ENCODE peak calls at places on chromosomes 1 and 21, in four cellular contexts. U, B, V and R are unnamed samples.

GRCh38 chr1:115067460-115067859 is 21.8 kb downstream of the TSPAN2 start:
- DNase-seq in V (no peak), U (no peak), B (no peak), R (no peak)

GRCh38 chr21:39003982-39004775 is 179.1 kb downstream of the PSMG1 start:
- DNase-seq in B (no peak), U (peak), V (no peak), R (no peak)

GRCh38 chr1:235087906-235088305 is 40.7 kb downstream of the TOMM20 start:
- DNase-seq in U (no peak), V (no peak), B (no peak), R (no peak)

GRCh38 chr1:61967750-61968149 is 225.5 kb downstream of the PATJ start:
- DNase-seq in B (no peak), U (no peak), V (no peak), R (no peak)

GRCh38 chr1:245245021-245245667 is 90.4 kb downstream of the KIF26B start:
- DNase-seq in B (peak), V (peak), U (no peak), R (no peak)

GRCh38 chr1:228530951-228531731 is 44.0 kb downstream of the RNF187 start:
- DNase-seq in U (no peak), B (no peak), V (no peak), R (peak)

GRCh38 chr1:184545601-184546000 is 158.8 kb downstream of the C1orf21 start:
- DNase-seq in V (no peak), B (no peak), U (no peak), R (no peak)

GRCh38 chr21:42003051-42003461 is 7.1 kb downstream of the ZBTB21 start:
- DNase-seq in B (no peak), U (no peak), V (no peak), R (no peak)

GRCh38 chr1:47184771-47185677 is 4.8 kb downstream of the PDZK1IP1 start:
- DNase-seq in B (no peak), V (no peak), U (no peak), R (peak)

GRCh38 chr1:113389953-113390834 is at the start of gene MAGI3:
- DNase-seq in B (peak), V (peak), U (peak), R (peak)
- TF ChIP-seq POLR2A in B (peak), V (peak), U (peak), R (no peak)

GRCh38 chr1:30757976-30758688 is 558 bp upstream of the LAPTM5 start:
- DNase-seq in B (no peak), U (no peak), V (no peak), R (no peak)

GRCh38 chr1:30756545-30757195 is 904 bp downstream of the LAPTM5 start:
- DNase-seq in V (no peak), U (peak), B (peak), R (peak)

GRCh38 chr1:30758785-30759380 is 1.3 kb upstream of the LAPTM5 start:
- DNase-seq in B (no peak), V (no peak), U (no peak), R (no peak)

GRCh38 chr1:30756206-30756544 is 1.4 kb downstream of the LAPTM5 start:
- DNase-seq in B (no peak), V (no peak), U (no peak), R (peak)

GRCh38 chr1:30757196-30757949 is at the start of gene LAPTM5:
- DNase-seq in V (peak), B (peak), U (no peak), R (peak)
- H3K4me3 ChIP-seq in V (no peak), B (peak), U (no peak), R (peak)

GRCh38 chr1:6134206-6134605 is 45.9 kb downstream of the CHD5 start:
- DNase-seq in B (no peak), V (no peak), U (no peak), R (peak)
- TF ChIP-seq POLR2A in B (no peak), V (no peak), U (no peak), R (no peak)

DNA sequence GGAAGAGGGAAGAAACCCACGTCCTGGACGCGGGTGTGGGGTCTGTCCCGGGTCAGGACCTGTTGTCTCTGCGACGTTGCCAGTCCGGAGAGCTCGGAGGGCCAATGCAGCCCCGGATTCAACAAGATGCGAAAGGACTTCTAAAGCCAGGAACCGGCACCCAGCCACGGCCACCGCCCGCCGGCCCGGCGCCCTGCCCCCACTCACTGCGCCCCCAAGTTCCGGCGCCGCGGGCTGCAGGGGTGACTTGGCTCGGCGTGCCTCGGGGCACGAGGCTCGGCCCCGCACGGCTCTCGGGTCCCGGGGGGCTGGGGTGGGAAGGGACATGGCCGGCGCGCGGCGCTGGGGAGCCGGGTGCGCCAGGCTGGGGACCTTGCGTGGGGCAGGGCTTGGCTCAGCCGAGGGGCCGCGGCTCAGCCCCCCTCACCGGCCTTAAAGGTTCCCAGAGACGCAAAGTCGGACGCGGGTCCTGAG is 51.8 kb upstream of the H6PD start:
- DNase-seq in V (peak), B (no peak), U (no peak), R (peak)
- H3K4me3 ChIP-seq in V (peak), B (peak), U (peak), R (peak)

GRCh38 chr1:18947570-18947969 is 8.9 kb downstream of the IFFO2 start:
- DNase-seq in U (no peak), V (no peak), B (no peak), R (no peak)

GRCh38 chr1:18948913-18949688 is 7.4 kb downstream of the IFFO2 start:
- DNase-seq in U (peak), B (no peak), V (peak), R (no peak)

GRCh38 chr1:18946550-18947381 is 9.7 kb downstream of the IFFO2 start:
- DNase-seq in V (no peak), B (no peak), U (no peak), R (no peak)

GRCh38 chr1:18949689-18950414 is 6.6 kb downstream of the IFFO2 start:
- DNase-seq in U (no peak), B (no peak), V (no peak), R (no peak)

DNA sequence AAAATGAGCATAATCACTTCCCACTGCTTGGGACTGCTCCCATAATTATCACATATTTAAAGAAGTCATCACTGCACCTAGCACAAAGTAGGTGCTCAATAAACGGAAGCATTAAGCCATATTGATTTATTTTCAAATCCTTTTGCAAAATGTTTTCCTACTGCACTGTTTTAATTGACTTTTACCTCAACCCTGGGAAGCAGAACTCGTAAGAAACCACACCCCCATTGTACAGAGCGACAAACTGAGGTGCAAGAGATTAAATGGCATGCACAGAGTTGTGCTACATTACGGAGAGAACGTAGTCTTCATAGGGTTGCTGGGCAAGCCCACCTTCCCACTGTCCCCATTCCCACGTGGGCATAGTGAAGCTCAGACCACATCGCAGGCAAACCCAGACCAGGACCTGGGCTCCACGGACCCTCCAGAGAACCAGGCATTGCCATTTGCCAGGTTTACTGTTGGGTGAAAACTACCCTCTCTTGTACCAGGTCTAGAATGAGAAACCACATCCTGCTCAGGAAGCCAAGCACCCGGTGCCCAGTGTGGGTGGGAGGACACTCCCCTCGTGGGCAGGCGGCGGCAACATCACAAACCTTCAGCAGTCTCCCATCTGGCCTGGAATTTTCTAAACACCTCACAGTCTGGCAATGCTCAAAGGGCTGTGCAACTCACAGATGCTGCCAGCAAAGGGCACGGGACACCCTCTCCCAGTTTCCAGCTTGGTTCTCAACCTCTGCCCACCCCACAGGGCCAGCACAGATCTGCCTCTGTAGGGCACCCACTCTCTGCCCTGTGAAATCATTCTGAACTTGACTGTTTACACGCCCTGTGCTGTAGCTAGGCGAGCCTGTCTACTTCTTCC is 8.2 kb downstream of the IFFO2 start:
- DNase-seq in U (no peak), B (no peak), V (no peak), R (peak)
- TF ChIP-seq POLR2A in U (no peak), B (no peak), V (no peak), R (no peak)